ENCODE peak calls at places on chromosome 9, in five cellular contexts. T, Y, P, A and M are unnamed samples.

GRCh38 chr9:88777498-88778312 is 213.6 kb upstream of the S1PR3 start:
- DNase-seq in T (no peak), Y (no peak), P (peak), A (peak), M (peak)

GRCh38 chr9:113386571-113387393 is 10.0 kb upstream of the HDHD3 start:
- DNase-seq in T (peak), Y (no peak), P (no peak), A (no peak), M (no peak)

GRCh38 chr9:109966643-109967368 is 186.8 kb downstream of the PALM2AKAP2 start:
- DNase-seq in T (no peak), Y (no peak), P (no peak), A (no peak), M (no peak)

GRCh38 chr9:12748016-12748415 is 26.8 kb upstream of the LURAP1L start:
- DNase-seq in T (peak), Y (no peak), P (peak), A (no peak), M (peak)

GRCh38 chr9:121200346-121200745 is 1.3 kb downstream of the RAB14 start:
- DNase-seq in T (no peak), Y (no peak), P (no peak), A (no peak), M (no peak)

GRCh38 chr9:8270235-8270634 is 470.7 kb upstream of the DMAC1 start:
- DNase-seq in T (no peak), Y (no peak), P (no peak), A (no peak), M (no peak)

GRCh38 chr9:84136119-84136868 is 155.7 kb downstream of the RMI1 start:
- DNase-seq in T (no peak), Y (no peak), P (no peak), A (peak), M (peak)

GRCh38 chr9:94805585-94805984 is 79.1 kb downstream of the AOPEP start:
- DNase-seq in T (peak), Y (no peak), P (peak), A (peak), M (peak)

GRCh38 chr9:114011313-114011712 is 66.8 kb downstream of the AMBP start:
- DNase-seq in T (no peak), Y (no peak), P (no peak), A (no peak), M (no peak)

GRCh38 chr9:88161144-88161543 is 22.9 kb upstream of the SPATA31C2 start:
- DNase-seq in T (no peak), Y (no peak), P (no peak), A (no peak), M (no peak)

GRCh38 chr9:33799928-33800689 is 4.7 kb downstream of the PRSS3 start:
- DNase-seq in T (no peak), Y (no peak), P (no peak), A (no peak), M (no peak)

GRCh38 chr9:38144421-38144820 is 75.4 kb upstream of the SHB start:
- DNase-seq in T (peak), Y (no peak), P (peak), A (no peak), M (peak)